ENCODE peak calls at places on chromosome 2, in five cellular contexts. One of them, this sample, is unnamed.

GRCh38 chr2:97718051-97718882 is 4.9 kb downstream of the ZAP70 start:
- DNase-seq in iris pigment epithelial cell: no peak
- DNase-seq in colonic mucosa: peak
- DNase-seq in DMS153: no peak
- DNase-seq in hippocampal formation: no peak
- DNase-seq in this sample: no peak

GRCh38 chr2:146952691-146953090 is 892.1 kb upstream of the ACVR2A start:
- DNase-seq in hippocampal formation: no peak
- DNase-seq in iris pigment epithelial cell: peak
- DNase-seq in DMS153: no peak
- DNase-seq in colonic mucosa: no peak
- DNase-seq in this sample: no peak

GRCh38 chr2:215531284-215531683 is 95.4 kb upstream of the FN1 start:
- DNase-seq in iris pigment epithelial cell: peak
- DNase-seq in colonic mucosa: no peak
- DNase-seq in DMS153: no peak
- DNase-seq in hippocampal formation: no peak
- DNase-seq in this sample: no peak

GRCh38 chr2:124590001-124590400 is 564.9 kb downstream of the CNTNAP5 start:
- DNase-seq in hippocampal formation: no peak
- DNase-seq in iris pigment epithelial cell: no peak
- DNase-seq in DMS153: no peak
- DNase-seq in colonic mucosa: no peak
- DNase-seq in this sample: no peak

GRCh38 chr2:109715302-109715937 is 78.7 kb upstream of the RGPD5 start:
- DNase-seq in hippocampal formation: no peak
- DNase-seq in DMS153: no peak
- DNase-seq in iris pigment epithelial cell: peak
- DNase-seq in colonic mucosa: peak
- DNase-seq in this sample: no peak

GRCh38 chr2:95060446-95061118 is 35.1 kb downstream of the MAL start:
- DNase-seq in DMS153: no peak
- DNase-seq in colonic mucosa: no peak
- DNase-seq in iris pigment epithelial cell: no peak
- DNase-seq in hippocampal formation: peak
- DNase-seq in this sample: no peak

GRCh38 chr2:51065276-51065675 is 33.3 kb upstream of the NRXN1 start:
- DNase-seq in hippocampal formation: no peak
- DNase-seq in colonic mucosa: no peak
- DNase-seq in iris pigment epithelial cell: peak
- DNase-seq in DMS153: no peak
- DNase-seq in this sample: no peak

GRCh38 chr2:66440011-66440542 is 5.2 kb downstream of the MEIS1 start:
- DNase-seq in colonic mucosa: no peak
- DNase-seq in iris pigment epithelial cell: no peak
- DNase-seq in hippocampal formation: no peak
- DNase-seq in DMS153: no peak
- DNase-seq in this sample: peak

GRCh38 chr2:40251146-40251545 is 200.7 kb downstream of the SLC8A1 start:
- DNase-seq in DMS153: peak
- DNase-seq in colonic mucosa: no peak
- DNase-seq in hippocampal formation: no peak
- DNase-seq in iris pigment epithelial cell: no peak
- DNase-seq in this sample: no peak

GRCh38 chr2:11833601-11834000 is 87.2 kb downstream of the LPIN1 start:
- DNase-seq in colonic mucosa: no peak
- DNase-seq in hippocampal formation: no peak
- DNase-seq in DMS153: peak
- DNase-seq in iris pigment epithelial cell: peak
- DNase-seq in this sample: no peak

GRCh38 chr2:152617464-152618187 is 99.6 kb downstream of the PRPF40A start:
- DNase-seq in hippocampal formation: no peak
- DNase-seq in iris pigment epithelial cell: no peak
- DNase-seq in DMS153: peak
- DNase-seq in colonic mucosa: no peak
- DNase-seq in this sample: no peak

This sample was measured in cerebellar cortex.